ENCODE peak calls at places on chromosomes 11 and 22, in six cellular contexts. Y is upper lobe of right lung; C is CD4-positive, alpha-beta memory T cell; A is fibroblast of mammary gland; T is colonic mucosa; G is fibroblast of pulmonary artery. R is an unnamed sample.

GRCh38 chr22:19232620-19233019 is 54.1 kb upstream of the SLC25A1 start:
- DNase-seq in A (no peak), T (no peak), G (peak; percentile 13), Y (no peak), C (no peak), R (no peak)

GRCh38 chr11:14414470-14415461 is 55.8 kb upstream of the RRAS2 start:
- DNase-seq in C (peak; percentile 65), G (no peak), Y (no peak), A (peak; percentile 54), T (no peak), R (peak; percentile 67)

GRCh38 chr11:120238968-120239620 is 846 bp upstream of the POU2F3 start:
- DNase-seq in T (no peak), A (no peak), G (no peak), C (no peak), Y (no peak), R (no peak)

GRCh38 chr11:33716236-33716635 is 15.6 kb upstream of the C11orf91 start:
- DNase-seq in A (peak; percentile 63), Y (no peak), T (no peak), C (no peak), G (peak; percentile 63), R (peak; percentile 55)

GRCh38 chr22:29002603-29003002 is 59.0 kb downstream of the C22orf31 start:
- DNase-seq in Y (no peak), T (no peak), G (no peak), C (no peak), A (no peak), R (no peak)

GRCh38 chr11:133277886-133278285 is 254.4 kb downstream of the OPCML start:
- DNase-seq in T (no peak), Y (no peak), G (no peak), C (no peak), A (no peak), R (no peak)

GRCh38 chr22:26822300-26822699 is 164.9 kb downstream of the MIAT start:
- DNase-seq in Y (no peak), A (no peak), T (no peak), C (no peak), G (no peak), R (no peak)

GRCh38 chr22:36493690-36494110 is 12.3 kb upstream of the TXN2 start:
- DNase-seq in A (no peak), G (no peak), Y (peak; percentile 71), T (peak; percentile 26), C (no peak), R (peak; percentile 79)

GRCh38 chr11:11471196-11471595 is 118.1 kb upstream of the CSNK2A3 start:
- DNase-seq in C (no peak), Y (no peak), A (no peak), G (no peak), T (no peak), R (no peak)

GRCh38 chr11:13061294-13061990 is 52.3 kb downstream of the RASSF10 start:
- DNase-seq in T (no peak), A (peak; percentile 40), Y (no peak), C (no peak), G (peak; percentile 2), R (no peak)

GRCh38 chr11:11975201-11976092 is 33.0 kb downstream of the DKK3 start:
- DNase-seq in A (no peak), T (no peak), Y (peak; percentile 27), G (no peak), C (no peak), R (no peak)

GRCh38 chr11:77842451-77843121 is 21.6 kb downstream of the AAMDC start:
- DNase-seq in A (peak; percentile 8), Y (no peak), C (no peak), T (no peak), G (peak; percentile 59), R (no peak)

GRCh38 chr22:19762315-19763140 is 1.9 kb downstream of the TBX1 start:
- DNase-seq in Y (no peak), C (no peak), G (no peak), T (no peak), A (no peak), R (no peak)

GRCh38 chr22:19870153-19871022 is 15.7 kb upstream of the GNB1L start:
- DNase-seq in A (no peak), G (no peak), Y (peak; percentile 53), C (no peak), T (peak; percentile 16), R (no peak)

GRCh38 chr11:120467627-120468026 is 43.9 kb upstream of the GRIK4 start:
- DNase-seq in Y (no peak), T (no peak), C (no peak), A (no peak), G (peak; percentile 4), R (no peak)

GRCh38 chr11:58561394-58562102 is 14.1 kb downstream of the LPXN start:
- DNase-seq in Y (no peak), G (no peak), A (peak; percentile 16), C (no peak), T (no peak), R (no peak)

GRCh38 chr11:113260096-113260425 is 54.3 kb upstream of the TTC12 start:
- DNase-seq in C (no peak), A (no peak), Y (no peak), T (no peak), G (no peak), R (no peak)

GRCh38 chr11:114308689-114309089 is 12.5 kb downstream of the NNMT start:
- DNase-seq in G (peak; percentile 75), A (peak; percentile 87), C (no peak), T (no peak), Y (no peak), R (no peak)

GRCh38 chr22:36465232-36466021 is 16.0 kb downstream of the TXN2 start:
- DNase-seq in A (peak; percentile 85), T (peak; percentile 76), Y (peak; percentile 87), C (no peak), G (peak; percentile 93), R (no peak)

GRCh38 chr22:46074771-46075551 is 75.4 kb upstream of the PPARA start:
- DNase-seq in A (no peak), Y (peak; percentile 69), G (no peak), C (no peak), T (no peak), R (no peak)

GRCh38 chr22:46073683-46074504 is 76.4 kb upstream of the PPARA start:
- DNase-seq in C (no peak), A (peak; percentile 17), G (peak; percentile 49), T (no peak), Y (peak; percentile 73), R (no peak)

GRCh38 chr22:46077669-46078099 is 72.6 kb upstream of the PPARA start:
- DNase-seq in G (no peak), T (no peak), C (no peak), Y (no peak), A (no peak), R (no peak)

GRCh38 chr22:46076651-46077339 is 73.5 kb upstream of the PPARA start:
- DNase-seq in G (peak; percentile 59), Y (peak; percentile 72), C (no peak), T (no peak), A (no peak), R (no peak)

DNA sequence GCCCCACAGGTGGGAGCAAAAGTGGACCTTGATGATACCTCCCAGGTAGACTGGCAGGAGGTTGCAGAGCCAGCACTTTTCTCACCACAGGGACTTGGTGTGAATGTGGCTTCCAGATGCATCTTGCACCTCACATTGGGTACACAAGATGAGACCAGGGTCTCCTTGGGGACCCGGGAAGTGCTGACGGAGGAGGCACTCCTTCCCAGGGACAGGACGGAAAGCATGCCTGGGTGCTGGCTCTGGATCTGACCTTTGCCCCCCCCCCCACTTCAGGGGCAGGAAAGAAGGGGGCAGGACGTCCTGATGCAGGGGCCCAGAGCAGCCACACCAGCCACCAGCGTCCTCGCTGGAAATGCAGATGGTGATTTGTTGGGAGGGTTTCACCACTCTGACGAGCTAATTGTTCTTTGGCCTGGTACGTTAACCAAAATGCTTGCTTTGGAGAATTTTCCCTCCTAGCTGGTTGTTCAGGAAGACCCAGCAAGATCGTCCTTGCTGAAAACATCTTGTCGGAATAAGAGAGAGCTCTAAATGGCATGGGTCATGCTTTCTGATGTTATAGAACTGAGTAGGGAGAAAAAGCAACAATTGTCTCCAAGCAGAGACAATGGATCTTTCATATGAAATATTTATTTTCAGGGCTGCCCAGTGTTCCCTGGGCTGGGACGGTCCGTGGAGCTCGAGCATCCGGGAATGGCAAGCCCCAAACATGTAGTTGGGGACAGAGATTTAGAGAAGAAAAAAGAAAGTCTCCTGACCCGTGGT is 74.4 kb upstream of the PPARA start:
- DNase-seq in G (no peak), Y (peak; percentile 58), A (no peak), C (no peak), T (no peak), R (no peak)
- H3K4me3 ChIP-seq in G (peak overlapping the region; percentile 77), Y (peak overlapping the region; percentile 89), A (peak overlapping the region; percentile 94), C (no peak overlapping the region), T (peak overlapping the region; percentile 8), R (no peak overlapping the region)

DNA sequence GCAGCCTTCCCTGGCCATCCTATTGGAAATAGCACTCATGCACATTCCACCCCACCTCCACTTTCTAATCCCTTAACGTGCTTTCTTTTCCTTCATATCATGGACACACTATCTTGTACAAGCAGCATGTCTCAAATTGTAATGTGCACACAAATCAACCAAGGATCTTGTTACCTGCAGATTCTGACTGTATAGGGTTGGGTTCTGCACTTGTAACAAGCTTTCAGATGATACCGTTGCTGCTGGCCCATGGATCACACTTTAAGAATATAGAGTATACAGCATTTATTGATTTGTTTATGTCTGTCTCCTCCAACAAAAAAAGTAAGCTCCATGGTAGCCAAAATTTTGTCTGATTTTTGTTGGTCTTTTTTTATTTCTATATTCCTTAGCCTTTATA is 32.4 kb upstream of the POU2AF1 start:
- DNase-seq in A (no peak), C (no peak), Y (no peak), G (no peak), T (no peak), R (no peak)
- H3K4me3 ChIP-seq in A (no peak overlapping the region), C (no peak overlapping the region), Y (no peak overlapping the region), G (no peak overlapping the region), T (no peak overlapping the region), R (no peak overlapping the region)

GRCh38 chr11:88538088-88538487 is 200.6 kb upstream of the CTSC start:
- DNase-seq in T (no peak), C (no peak), Y (no peak), G (peak; percentile 67), A (peak; percentile 82), R (no peak)
- H3K4me3 ChIP-seq in T (no peak overlapping the region), C (no peak overlapping the region), Y (no peak overlapping the region), G (no peak overlapping the region), A (no peak overlapping the region), R (no peak overlapping the region)

GRCh38 chr11:118007040-118007439 is 20.8 kb downstream of the IL10RA start:
- DNase-seq in Y (no peak), A (no peak), C (no peak), G (no peak), T (peak; percentile 11), R (no peak)
- H3K4me3 ChIP-seq in Y (no peak overlapping the region), A (no peak overlapping the region), C (peak overlapping the region; percentile 17), G (no peak overlapping the region), T (no peak overlapping the region), R (no peak overlapping the region)

R was measured in GM12865.